ENCODE peak calls at places on chromosome 3, in ten cellular contexts. H, D, Q, Y, R, Z, G, S, B and E are unnamed samples.

GRCh38 chr3:128006061-128006470 is 46.2 kb upstream of the SEC61A1 start:
- DNase-seq in H (no peak), D (no peak), Q (no peak), Y (no peak), R (no peak), Z (no peak), G (no peak), S (no peak), B (no peak), E (no peak)

GRCh38 chr3:89184596-89184995 is 77.2 kb downstream of the EPHA3 start:
- DNase-seq in H (no peak), D (no peak), Q (no peak), Y (no peak), R (no peak), Z (no peak), G (no peak), S (no peak), B (no peak), E (no peak)

GRCh38 chr3:186070123-186070522 is 38.8 kb downstream of the ETV5 start:
- DNase-seq in H (no peak), D (no peak), Q (no peak), Y (no peak), R (no peak), Z (no peak), G (no peak), S (no peak), B (no peak), E (no peak)

GRCh38 chr3:33218446-33219174 is at the start of gene SUSD5:
- DNase-seq in H (no peak), D (no peak), Q (peak; percentile 31), Y (no peak), R (peak; percentile 10), Z (no peak), G (no peak), S (no peak), B (no peak), E (no peak)

GRCh38 chr3:15726043-15726442 is 71.7 kb downstream of the ANKRD28 start:
- DNase-seq in H (no peak), D (no peak), Q (no peak), Y (no peak), R (no peak), Z (no peak), G (no peak), S (no peak), B (no peak), E (no peak)

GRCh38 chr3:150251654-150252053 is 156.4 kb upstream of the TSC22D2 start:
- DNase-seq in H (no peak), D (no peak), Q (no peak), Y (no peak), R (no peak), Z (no peak), G (no peak), S (no peak), B (no peak), E (no peak)

GRCh38 chr3:158727499-158728377 is 4.5 kb downstream of the RARRES1 start:
- DNase-seq in H (peak; percentile 51), D (peak; percentile 75), Q (peak; percentile 80), Y (no peak), R (peak; percentile 42), Z (peak; percentile 76), G (no peak), S (peak; percentile 73), B (no peak), E (no peak)

GRCh38 chr3:106824856-106825255 is 552.4 kb upstream of the CCDC54 start:
- DNase-seq in H (no peak), D (no peak), Q (no peak), Y (no peak), R (no peak), Z (no peak), G (no peak), S (peak; percentile 10), B (no peak), E (no peak)

GRCh38 chr3:146757759-146758158 is 152.6 kb upstream of the PLSCR5 start:
- DNase-seq in H (no peak), D (no peak), Q (no peak), Y (no peak), R (no peak), Z (no peak), G (no peak), S (no peak), B (no peak), E (no peak)

GRCh38 chr3:53223025-53223424 is 32.8 kb downstream of the TKT start:
- DNase-seq in H (no peak), D (no peak), Q (no peak), Y (no peak), R (no peak), Z (no peak), G (no peak), S (no peak), B (peak; percentile 77), E (no peak)

GRCh38 chr3:52357151-52358080 is 41.3 kb downstream of the DNAH1 start:
- DNase-seq in H (no peak), D (no peak), Q (no peak), Y (no peak), R (no peak), Z (no peak), G (no peak), S (no peak), B (peak; percentile 66), E (no peak)

GRCh38 chr3:31790516-31791148 is 190.4 kb downstream of the OSBPL10 start:
- DNase-seq in H (no peak), D (no peak), Q (no peak), Y (no peak), R (no peak), Z (no peak), G (no peak), S (no peak), B (no peak), E (no peak)

GRCh38 chr3:106007512-106007911 is 138.7 kb upstream of the CBLB start:
- DNase-seq in H (no peak), D (no peak), Q (no peak), Y (no peak), R (no peak), Z (no peak), G (no peak), S (no peak), B (no peak), E (no peak)

DNA sequence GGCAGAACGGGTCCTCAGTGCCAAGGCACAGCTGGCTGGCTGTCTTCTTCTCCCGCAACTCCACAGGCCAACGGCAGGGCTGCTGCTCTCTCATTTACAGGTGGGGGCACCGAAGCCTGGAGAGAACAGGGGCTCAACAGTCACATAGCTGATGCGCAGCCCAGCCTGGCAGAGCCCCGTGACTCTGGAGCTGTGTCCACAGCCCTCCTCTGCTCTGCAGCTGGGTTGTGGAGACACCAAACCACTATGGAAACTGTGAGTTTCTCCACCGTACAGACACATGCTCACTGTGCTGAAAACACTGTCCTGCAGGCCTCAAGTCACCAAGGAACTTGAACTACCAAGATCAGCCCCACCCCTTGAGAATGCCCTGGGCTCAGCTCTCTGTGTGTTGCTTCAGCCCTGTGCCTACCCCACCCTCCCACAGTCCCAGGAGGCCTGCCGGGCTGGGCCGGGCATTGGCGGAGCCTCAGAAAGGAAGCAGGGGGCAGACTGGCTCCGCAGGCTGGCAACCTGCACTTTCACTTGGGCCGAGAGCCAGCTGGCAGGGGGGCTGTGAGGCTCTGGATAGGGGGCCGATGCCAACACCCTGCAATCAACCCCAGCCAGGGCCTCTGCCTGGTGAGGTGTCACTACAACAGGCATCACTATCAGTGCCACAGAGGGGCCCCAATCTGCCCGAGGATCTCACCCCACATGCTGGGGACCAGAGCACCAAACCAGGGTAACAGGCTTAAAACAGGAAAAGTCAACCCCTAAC is 113.7 kb upstream of the RPL32 start:
- DNase-seq in H (peak; percentile 76), D (peak; percentile 94), Q (no peak), Y (peak; percentile 65), R (no peak), Z (peak; percentile 53), G (peak; percentile 87), S (peak; percentile 90), B (peak; percentile 94), E (peak; percentile 95)
- TF ChIP-seq POLR2A in H (no peak), D (no peak), Q (no peak), Y (no peak), R (no peak), Z (no peak), G (no peak), S (no peak), B (no peak), E (no peak)

DNA sequence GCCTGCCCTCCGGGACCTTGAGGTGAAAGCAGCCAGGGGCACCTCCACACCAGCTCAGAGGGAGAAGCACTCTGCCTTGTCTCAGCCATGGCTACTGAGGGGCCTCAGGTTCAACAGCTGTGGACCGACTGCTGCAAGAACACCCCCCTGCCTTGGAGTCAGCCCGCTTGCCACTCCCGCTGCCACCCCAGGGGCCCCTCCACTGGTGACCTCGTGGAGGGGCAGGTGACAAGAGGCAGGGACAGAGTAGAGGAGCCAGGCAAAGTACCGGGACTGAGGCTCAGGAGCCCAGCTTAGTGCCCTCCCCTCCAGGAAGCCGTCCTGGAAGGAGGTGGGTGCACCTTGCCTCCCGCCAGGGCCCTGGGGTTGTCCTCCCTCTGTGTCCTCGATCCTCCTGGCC is 79.6 kb upstream of the RPL32 start:
- DNase-seq in H (no peak), D (no peak), Q (no peak), Y (no peak), R (no peak), Z (no peak), G (no peak), S (no peak), B (no peak), E (no peak)
- TF ChIP-seq POLR2A in H (no peak), D (no peak), Q (no peak), Y (no peak), R (no peak), Z (no peak), G (no peak), S (no peak), B (no peak), E (no peak)

GRCh38 chr3:49689046-49689886 is at the start of the genes MST1 and RNF123:
- DNase-seq in H (peak; percentile 61), D (peak; percentile 93), Q (peak; percentile 70), Y (peak; percentile 62), R (peak; percentile 98), Z (peak; percentile 85), G (peak; percentile 91), S (peak; percentile 93), B (peak; percentile 97), E (peak; percentile 78)
- TF ChIP-seq POLR2A in H (no peak), D (no peak), Q (peak; percentile 73), Y (no peak), R (peak; percentile 66), Z (no peak), G (no peak), S (peak; percentile 45), B (no peak), E (peak; percentile 82)

DNA sequence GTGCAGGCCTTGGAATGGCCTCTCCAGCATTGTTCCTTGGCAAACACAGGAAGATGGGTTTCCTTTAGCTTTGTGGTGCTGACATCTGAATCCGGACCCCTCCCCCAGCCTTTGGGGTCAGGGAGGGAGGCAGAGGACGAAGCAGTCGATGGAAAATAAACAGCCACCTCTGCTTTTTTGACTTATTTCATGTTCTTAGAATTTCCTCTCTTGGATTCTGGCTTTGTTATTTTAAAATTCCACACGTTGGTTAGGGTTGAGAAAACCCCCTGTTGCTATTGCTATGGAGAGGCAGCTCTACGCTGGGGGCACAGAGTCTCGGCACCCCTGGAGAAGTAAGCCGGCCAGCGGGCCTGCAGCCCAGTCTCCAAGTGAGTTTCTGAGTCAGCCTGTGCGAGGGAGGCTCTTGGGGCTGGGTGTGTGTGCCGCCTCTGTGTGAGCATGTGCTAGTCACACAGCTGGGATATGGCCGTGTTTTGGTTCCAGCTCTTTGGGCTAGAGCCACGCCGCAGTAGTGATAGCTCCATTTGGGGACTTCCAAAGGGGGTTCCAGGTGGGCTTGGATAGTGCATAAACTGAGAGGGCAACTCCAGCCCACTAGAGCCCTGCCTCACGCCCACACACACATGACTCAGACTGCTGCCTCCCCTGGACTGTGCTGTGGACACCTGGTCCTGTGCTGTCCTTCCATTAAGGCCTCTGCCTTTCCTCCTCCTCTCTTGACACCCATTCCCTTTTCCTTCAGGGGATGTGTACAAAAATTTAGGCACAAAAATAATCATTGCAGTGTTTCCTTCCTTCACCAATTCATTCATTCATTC is 58.8 kb downstream of the AMOTL2 start:
- DNase-seq in H (peak; percentile 22), D (peak; percentile 89), Q (no peak), Y (peak; percentile 73), R (no peak), Z (peak; percentile 77), G (peak; percentile 89), S (no peak), B (peak; percentile 73), E (peak; percentile 73)
- TF ChIP-seq POLR2A in H (no peak), D (no peak), Q (no peak), Y (no peak), R (no peak), Z (no peak), G (no peak), S (no peak), B (no peak), E (no peak)